ENCODE peak calls at places on chromosomes 3 and 15, in four cellular contexts. M is DMS 273 treated with DMSO at 0.1 percent for 48 hours, J is cardiac muscle cell, I is HFFc6. F is an unnamed sample.

GRCh38 chr3:157204431-157204830 is 44.5 kb upstream of the CCNL1 start:
- DNase-seq in J (peak; percentile 19), I (peak; percentile 65), M (peak; percentile 13), F (no peak)

GRCh38 chr3:138354376-138354775 is 6.0 kb downstream of the MRAS start:
- DNase-seq in M (no peak), J (no peak), I (no peak), F (no peak)

GRCh38 chr15:75732809-75733451 is 20.3 kb upstream of the CSPG4 start:
- DNase-seq in M (no peak), I (peak; percentile 65), J (peak; percentile 70), F (peak; percentile 70)

GRCh38 chr3:195195321-195196209 is 75.4 kb downstream of the XXYLT1 start:
- DNase-seq in M (no peak), I (no peak), J (no peak), F (no peak)

GRCh38 chr3:8578282-8578681 is 66.3 kb downstream of the SSUH2 start:
- DNase-seq in M (no peak), I (no peak), J (no peak), F (no peak)

GRCh38 chr3:160757624-160758106 is 1.6 kb downstream of the PPM1L start:
- DNase-seq in J (no peak), M (no peak), I (no peak), F (no peak)

GRCh38 chr3:56836276-56837163 is 34.8 kb upstream of the ARHGEF3 start:
- DNase-seq in M (no peak), I (no peak), J (no peak), F (no peak)

GRCh38 chr3:124813541-124813940 is 73.6 kb downstream of the ITGB5 start:
- DNase-seq in J (no peak), I (no peak), M (no peak), F (no peak)

GRCh38 chr3:194485471-194485875 is 1.3 kb downstream of the ATP13A3 start:
- DNase-seq in I (no peak), M (no peak), J (no peak), F (no peak)

GRCh38 chr3:121436641-121437040 is 109.1 kb downstream of the POLQ start:
- DNase-seq in M (no peak), I (no peak), J (no peak), F (no peak)

GRCh38 chr15:82294061-82294690 is 31.6 kb downstream of the SAXO2 start:
- DNase-seq in M (no peak), I (no peak), J (no peak), F (no peak)

GRCh38 chr3:101999177-101999778 is 150.0 kb downstream of the NFKBIZ start:
- DNase-seq in I (no peak), J (no peak), M (no peak), F (no peak)

GRCh38 chr3:189687475-189687874 is 56.3 kb downstream of the TP63 start:
- DNase-seq in M (no peak), I (no peak), J (no peak), F (no peak)